ENCODE peak calls at places on chromosomes 7 and 10, in ten cellular contexts. One of them, this sample, is unnamed.

GRCh38 chr10:51832652-51833383 is 133.4 kb upstream of the CSTF2T start:
- DNase-seq in fibroblast of lung: peak; percentile 81
- DNase-seq in Kasumi-1: no peak
- DNase-seq in kidney glomerular epithelial cell: peak; percentile 52
- DNase-seq in A549: peak; percentile 57
- DNase-seq in NCI-H345: no peak
- DNase-seq in PC-3: peak; percentile 100
- DNase-seq in T-cell: no peak
- DNase-seq in GM12865: peak; percentile 21
- DNase-seq in hippocampal formation: no peak
- DNase-seq in this sample: no peak

GRCh38 chr10:71921319-71922027 is 42.7 kb upstream of the CHST3 start:
- DNase-seq in A549: peak; percentile 36
- DNase-seq in kidney glomerular epithelial cell: no peak
- DNase-seq in hippocampal formation: peak; percentile 54
- DNase-seq in NCI-H345: peak; percentile 0
- DNase-seq in Kasumi-1: no peak
- DNase-seq in PC-3: no peak
- DNase-seq in fibroblast of lung: peak; percentile 47
- DNase-seq in GM12865: no peak
- DNase-seq in T-cell: no peak
- DNase-seq in this sample: no peak

GRCh38 chr10:103969436-103969835 is 2.5 kb downstream of the SLK start:
- DNase-seq in A549: no peak
- DNase-seq in kidney glomerular epithelial cell: no peak
- DNase-seq in Kasumi-1: no peak
- DNase-seq in PC-3: no peak
- DNase-seq in GM12865: no peak
- DNase-seq in fibroblast of lung: peak; percentile 14
- DNase-seq in T-cell: no peak
- DNase-seq in NCI-H345: no peak
- DNase-seq in hippocampal formation: no peak
- DNase-seq in this sample: no peak

GRCh38 chr10:3720228-3721019 is 64.6 kb downstream of the KLF6 start:
- DNase-seq in GM12865: peak; percentile 12
- DNase-seq in Kasumi-1: peak; percentile 100
- DNase-seq in A549: no peak
- DNase-seq in T-cell: peak; percentile 11
- DNase-seq in kidney glomerular epithelial cell: no peak
- DNase-seq in PC-3: no peak
- DNase-seq in fibroblast of lung: peak; percentile 98
- DNase-seq in NCI-H345: no peak
- DNase-seq in hippocampal formation: peak; percentile 5
- DNase-seq in this sample: no peak

GRCh38 chr7:99505324-99505662 is 831 bp downstream of the ZKSCAN5 start:
- DNase-seq in PC-3: no peak
- DNase-seq in NCI-H345: no peak
- DNase-seq in GM12865: no peak
- DNase-seq in A549: no peak
- DNase-seq in fibroblast of lung: no peak
- DNase-seq in hippocampal formation: no peak
- DNase-seq in T-cell: no peak
- DNase-seq in Kasumi-1: peak; percentile 40
- DNase-seq in kidney glomerular epithelial cell: no peak
- DNase-seq in this sample: no peak

GRCh38 chr7:11492307-11492706 is 339.7 kb downstream of the THSD7A start:
- DNase-seq in GM12865: no peak
- DNase-seq in hippocampal formation: no peak
- DNase-seq in A549: no peak
- DNase-seq in T-cell: no peak
- DNase-seq in Kasumi-1: peak; percentile 1
- DNase-seq in kidney glomerular epithelial cell: no peak
- DNase-seq in PC-3: peak; percentile 42
- DNase-seq in NCI-H345: no peak
- DNase-seq in fibroblast of lung: peak; percentile 86
- DNase-seq in this sample: no peak

GRCh38 chr7:920351-921070 is 34.0 kb downstream of the ADAP1 start:
- DNase-seq in NCI-H345: no peak
- DNase-seq in PC-3: peak; percentile 17
- DNase-seq in GM12865: no peak
- DNase-seq in T-cell: no peak
- DNase-seq in hippocampal formation: no peak
- DNase-seq in fibroblast of lung: no peak
- DNase-seq in Kasumi-1: no peak
- DNase-seq in kidney glomerular epithelial cell: no peak
- DNase-seq in A549: no peak
- DNase-seq in this sample: no peak

GRCh38 chr10:42646692-42647640 is 8.6 kb upstream of the ZNF33B start:
- DNase-seq in Kasumi-1: no peak
- DNase-seq in NCI-H345: no peak
- DNase-seq in T-cell: no peak
- DNase-seq in hippocampal formation: no peak
- DNase-seq in PC-3: peak; percentile 76
- DNase-seq in A549: no peak
- DNase-seq in kidney glomerular epithelial cell: no peak
- DNase-seq in GM12865: no peak
- DNase-seq in fibroblast of lung: no peak
- DNase-seq in this sample: no peak

GRCh38 chr10:92238062-92238585 is 52.8 kb downstream of the CPEB3 start:
- DNase-seq in A549: no peak
- DNase-seq in kidney glomerular epithelial cell: no peak
- DNase-seq in fibroblast of lung: no peak
- DNase-seq in NCI-H345: no peak
- DNase-seq in hippocampal formation: peak; percentile 2
- DNase-seq in T-cell: no peak
- DNase-seq in Kasumi-1: no peak
- DNase-seq in PC-3: no peak
- DNase-seq in GM12865: no peak
- DNase-seq in this sample: no peak

GRCh38 chr7:70063796-70064423 is 465.6 kb downstream of the AUTS2 start:
- DNase-seq in fibroblast of lung: no peak
- DNase-seq in Kasumi-1: no peak
- DNase-seq in hippocampal formation: no peak
- DNase-seq in A549: no peak
- DNase-seq in NCI-H345: no peak
- DNase-seq in T-cell: no peak
- DNase-seq in kidney glomerular epithelial cell: no peak
- DNase-seq in PC-3: no peak
- DNase-seq in GM12865: no peak
- DNase-seq in this sample: no peak

GRCh38 chr10:59234814-59235429 is 58.5 kb downstream of the PHYHIPL start:
- DNase-seq in A549: peak; percentile 44
- DNase-seq in PC-3: peak; percentile 78
- DNase-seq in Kasumi-1: peak; percentile 67
- DNase-seq in T-cell: no peak
- DNase-seq in GM12865: peak; percentile 31
- DNase-seq in kidney glomerular epithelial cell: peak; percentile 38
- DNase-seq in NCI-H345: no peak
- DNase-seq in hippocampal formation: no peak
- DNase-seq in fibroblast of lung: peak; percentile 71
- DNase-seq in this sample: peak; percentile 67

GRCh38 chr7:158018971-158019645 is 568.5 kb downstream of the PTPRN2 start:
- DNase-seq in hippocampal formation: no peak
- DNase-seq in PC-3: no peak
- DNase-seq in kidney glomerular epithelial cell: no peak
- DNase-seq in NCI-H345: no peak
- DNase-seq in Kasumi-1: no peak
- DNase-seq in fibroblast of lung: no peak
- DNase-seq in T-cell: no peak
- DNase-seq in GM12865: no peak
- DNase-seq in A549: no peak
- DNase-seq in this sample: no peak